ENCODE peak calls at places on chromosomes 12 and 14, in five cellular contexts. Q, A, P, W and M are unnamed samples.

GRCh38 chr14:72553656-72554055 is 340.2 kb downstream of the DPF3 start:
- DNase-seq in P (no peak), W (no peak), A (no peak), Q (no peak), M (no peak)

GRCh38 chr12:31206038-31206670 is 119.8 kb downstream of the SINHCAF start:
- DNase-seq in Q (no peak), A (peak), W (no peak), P (no peak), M (no peak)

GRCh38 chr12:46005151-46005797 is 14.9 kb upstream of the SCAF11 start:
- DNase-seq in A (peak), Q (no peak), P (no peak), W (no peak), M (no peak)

GRCh38 chr12:81092053-81092452 is 14.2 kb downstream of the ACSS3 start:
- DNase-seq in W (no peak), P (no peak), A (no peak), Q (no peak), M (no peak)

GRCh38 chr12:9829990-9830389 is 2.7 kb downstream of the KLRF1 start:
- DNase-seq in A (no peak), P (no peak), W (no peak), Q (no peak), M (no peak)

GRCh38 chr12:107027304-107028053 is 40.5 kb upstream of the MTERF2 start:
- DNase-seq in Q (no peak), W (no peak), A (peak), P (no peak), M (no peak)

GRCh38 chr14:95892142-95892541 is 15.5 kb downstream of the TUNAR start:
- DNase-seq in W (no peak), Q (no peak), A (no peak), P (no peak), M (no peak)

GRCh38 chr12:75364918-75365317 is 26.0 kb upstream of the GLIPR1L2 start:
- DNase-seq in A (peak), Q (no peak), W (no peak), P (no peak), M (no peak)

GRCh38 chr12:98893126-98893525 is 248.0 kb downstream of the APAF1 start:
- DNase-seq in P (no peak), A (no peak), W (no peak), Q (no peak), M (no peak)

GRCh38 chr12:85484387-85484786 is 204.4 kb downstream of the ALX1 start:
- DNase-seq in P (no peak), Q (no peak), A (no peak), W (no peak), M (no peak)

GRCh38 chr12:53775478-53776145 is 23.8 kb upstream of the CISTR start:
- DNase-seq in A (no peak), Q (peak), W (peak), P (no peak), M (no peak)

GRCh38 chr14:32087173-32087861 is 10.2 kb downstream of the ARHGAP5 start:
- DNase-seq in W (no peak), A (peak), P (no peak), Q (no peak), M (no peak)

GRCh38 chr12:3193131-3193530 is 116.0 kb downstream of the TSPAN9 start:
- DNase-seq in P (no peak), W (no peak), A (no peak), Q (no peak), M (no peak)

GRCh38 chr12:106171117-106171750 is 32.5 kb upstream of the NUAK1 start:
- DNase-seq in Q (no peak), W (no peak), A (no peak), P (no peak), M (no peak)

GRCh38 chr14:95787941-95788340 is 74.0 kb upstream of the TCL1A start:
- DNase-seq in W (no peak), Q (no peak), A (no peak), P (no peak), M (no peak)